ENCODE peak calls at places on chromosomes 5 and 9, in six cellular contexts. J is left ventricle myocardium inferior; M is PC-9; L is lower lobe of right lung; H is endothelial cell of umbilical vein; W is naive thymus-derived CD4-positive, alpha-beta T cell. K is an unnamed sample.

GRCh38 chr5:65924366-65925093 is 1.8 kb upstream of the ERBIN start:
- DNase-seq in J (no peak), M (no peak), L (no peak), H (peak; percentile 1), W (no peak), K (no peak)

GRCh38 chr5:142197098-142197497 is 88.5 kb downstream of the NDFIP1 start:
- DNase-seq in J (no peak), M (no peak), L (no peak), H (peak; percentile 64), W (no peak), K (no peak)

GRCh38 chr9:130426883-130427282 is 17.9 kb upstream of the ASS1 start:
- DNase-seq in J (no peak), M (peak; percentile 66), L (no peak), H (peak; percentile 90), W (no peak), K (no peak)

GRCh38 chr5:72347801-72348305 is 27.7 kb downstream of the PTCD2 start:
- DNase-seq in J (no peak), M (peak; percentile 62), L (no peak), H (no peak), W (no peak), K (no peak)

GRCh38 chr5:94693043-94693822 is 74.8 kb downstream of the SLF1 start:
- DNase-seq in J (no peak), M (peak; percentile 45), L (no peak), H (peak; percentile 65), W (no peak), K (no peak)

GRCh38 chr5:10599828-10600227 is 36.0 kb downstream of the ANKRD33B start:
- DNase-seq in J (no peak), M (peak; percentile 88), L (no peak), H (no peak), W (no peak), K (no peak)

GRCh38 chr9:134059188-134059641 is 8.6 kb downstream of the BRD3 start:
- DNase-seq in J (no peak), M (no peak), L (no peak), H (no peak), W (no peak), K (no peak)

GRCh38 chr9:92185681-92186080 is 70.5 kb upstream of the SPTLC1 start:
- DNase-seq in J (no peak), M (no peak), L (no peak), H (no peak), W (no peak), K (no peak)

GRCh38 chr9:97900103-97900737 is 22.1 kb downstream of the TRMO start:
- DNase-seq in J (no peak), M (no peak), L (no peak), H (no peak), W (no peak), K (no peak)

GRCh38 chr5:56375011-56375410 is 141.9 kb upstream of the ANKRD55 start:
- DNase-seq in J (peak; percentile 47), M (no peak), L (no peak), H (no peak), W (no peak), K (peak; percentile 60)

GRCh38 chr9:133538176-133538575 is 3.7 kb downstream of the ADAMTSL2 start:
- DNase-seq in J (no peak), M (no peak), L (no peak), H (no peak), W (no peak), K (no peak)

GRCh38 chr9:93911871-93912554 is 43.1 kb downstream of the BARX1 start:
- DNase-seq in J (peak; percentile 55), M (no peak), L (peak; percentile 40), H (no peak), W (no peak), K (no peak)

GRCh38 chr5:178449163-178450060 is 140.8 kb downstream of the COL23A1 start:
- DNase-seq in J (peak; percentile 31), M (no peak), L (no peak), H (peak; percentile 33), W (no peak), K (no peak)

GRCh38 chr5:97854871-97855762 is 672.1 kb upstream of the RIOK2 start:
- DNase-seq in J (no peak), M (no peak), L (no peak), H (no peak), W (no peak), K (no peak)

GRCh38 chr5:140153255-140153654 is 21.7 kb upstream of the CYSTM1 start:
- DNase-seq in J (no peak), M (no peak), L (no peak), H (no peak), W (no peak), K (no peak)

GRCh38 chr5:179863449-179864085 is 5.0 kb upstream of the MRNIP start:
- DNase-seq in J (no peak), M (no peak), L (no peak), H (no peak), W (no peak), K (no peak)

DNA sequence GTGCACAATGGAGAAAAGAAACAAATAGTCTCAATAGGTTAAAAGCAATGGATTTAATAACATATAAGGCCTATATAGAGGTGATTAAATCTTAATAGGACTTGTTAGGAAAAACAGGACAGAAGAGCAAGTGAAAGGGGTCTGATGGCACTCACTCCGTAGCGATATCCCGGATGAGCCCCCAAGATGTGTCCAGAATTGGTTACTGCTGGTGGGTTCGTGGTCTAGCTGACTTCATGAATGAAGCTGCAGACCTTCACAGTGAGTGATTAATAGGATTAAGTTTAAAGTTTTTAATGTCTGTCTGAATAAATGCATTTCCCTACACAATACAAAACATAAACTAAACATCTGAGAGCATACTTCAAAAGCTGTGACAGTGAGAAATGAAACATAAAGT is 110.4 kb upstream of the FAM174A start:
- DNase-seq in J (no peak), M (no peak), L (no peak), H (no peak), W (no peak), K (no peak)
- H3K4me3 ChIP-seq in J (no peak overlapping the region), M (no peak overlapping the region), L (no peak overlapping the region), H (no peak overlapping the region), W (no peak overlapping the region), K (no peak overlapping the region)

DNA sequence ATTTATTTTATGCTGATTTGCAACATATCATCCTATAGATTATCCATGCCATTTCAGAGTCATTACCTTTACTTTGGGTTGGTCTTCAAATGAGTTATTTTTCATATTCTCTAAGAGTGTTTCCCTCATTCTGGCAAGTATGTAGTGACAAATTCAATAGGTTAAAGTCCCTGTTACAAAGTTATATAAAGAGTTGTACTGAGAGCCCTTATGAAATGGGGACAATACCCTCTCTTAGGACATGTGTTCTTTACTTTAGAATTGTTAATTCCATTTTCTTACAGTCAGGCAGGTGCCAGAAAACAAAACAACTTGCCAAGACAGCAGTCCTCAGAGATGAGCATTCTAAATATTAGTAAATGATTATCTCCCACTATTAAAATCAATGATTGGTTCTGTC is 6.0 kb downstream of the ALDH1A1 start:
- DNase-seq in J (no peak), M (no peak), L (no peak), H (no peak), W (no peak), K (no peak)
- H3K27ac ChIP-seq in J (no peak overlapping the region), M (no peak overlapping the region), L (no peak overlapping the region), H (no peak overlapping the region), W (no peak overlapping the region), K (no peak overlapping the region)

GRCh38 chr5:112929336-112930081 is 7.5 kb upstream of the REEP5 start:
- DNase-seq in J (no peak), M (no peak), L (no peak), H (no peak), W (no peak), K (no peak)
- H3K4me1 ChIP-seq in J (peaks cover 13% of the 10 kb centered on the region), M (peaks cover 5% of the 10 kb centered on the region), L (no peaks in the 10 kb centered on the region), H (peaks cover 2% of the 10 kb centered on the region), W (peaks cover 29% of the 10 kb centered on the region), K (peaks cover 10% of the 10 kb centered on the region)

GRCh38 chr9:99105152-99106043 is 485 bp downstream of the TGFBR1 start:
- DNase-seq in J (peak; percentile 82), M (peak; percentile 55), L (peak; percentile 91), H (peak; percentile 68), W (peak; percentile 80), K (peak; percentile 79)

GRCh38 chr9:99109522-99109921 is 4.6 kb downstream of the TGFBR1 start:
- DNase-seq in J (no peak), M (no peak), L (no peak), H (no peak), W (no peak), K (no peak)

GRCh38 chr9:99104459-99105151 is at the start of gene TGFBR1:
- DNase-seq in J (peak; percentile 95), M (peak; percentile 77), L (peak; percentile 96), H (peak; percentile 92), W (peak; percentile 98), K (peak; percentile 90)

GRCh38 chr9:99106044-99106375 is 1.1 kb downstream of the TGFBR1 start:
- DNase-seq in J (no peak), M (no peak), L (no peak), H (no peak), W (no peak), K (no peak)

GRCh38 chr9:99108131-99108530 is 3.2 kb downstream of the TGFBR1 start:
- DNase-seq in J (no peak), M (no peak), L (no peak), H (no peak), W (no peak), K (no peak)
- H3K4me3 ChIP-seq in J (no peak overlapping the region), M (no peak overlapping the region), L (peak overlapping the region; percentile 71), H (no peak overlapping the region), W (no peak overlapping the region), K (no peak overlapping the region)

GRCh38 chr9:95076696-95077052 is 240.8 kb downstream of the FANCC start:
- DNase-seq in J (no peak), M (no peak), L (no peak), H (no peak), W (peak; percentile 3), K (no peak)

GRCh38 chr9:95075700-95076099 is 241.8 kb downstream of the FANCC start:
- DNase-seq in J (no peak), M (no peak), L (no peak), H (no peak), W (peak; percentile 18), K (no peak)

GRCh38 chr9:95078516-95078915 is 239.0 kb downstream of the FANCC start:
- DNase-seq in J (no peak), M (no peak), L (no peak), H (no peak), W (no peak), K (no peak)

GRCh38 chr9:95077766-95078382 is 239.6 kb downstream of the FANCC start:
- DNase-seq in J (no peak), M (no peak), L (no peak), H (no peak), W (no peak), K (peak; percentile 50)

GRCh38 chr9:95077053-95077765 is 240.3 kb downstream of the FANCC start:
- DNase-seq in J (no peak), M (no peak), L (no peak), H (no peak), W (no peak), K (no peak)
- H3K27ac ChIP-seq in J (peak overlapping the region; percentile 90), M (no peak overlapping the region), L (peak overlapping the region; percentile 37), H (no peak overlapping the region), W (no peak overlapping the region), K (peak overlapping the region; percentile 63)

GRCh38 chr5:38141665-38142064 is 116.7 kb upstream of the EGFLAM start:
- DNase-seq in J (no peak), M (no peak), L (no peak), H (no peak), W (no peak), K (no peak)
- H3K4me1 ChIP-seq in J (no peaks in the 10 kb centered on the region), M (no peaks in the 10 kb centered on the region), L (no peaks in the 10 kb centered on the region), H (no peaks in the 10 kb centered on the region), W (no peaks in the 10 kb centered on the region), K (no peaks in the 10 kb centered on the region)